ENCODE peak calls at places on chromosome 10, in seven cellular contexts. O is K562, N is HCT116, T is H1, R is SK-N-SH, P is HepG2, I is GM12878. V is an unnamed sample.

GRCh38 chr10:132234860-132235259 is 48.1 kb downstream of the DPYSL4 start:
- DNase-seq in O (no peak), N (no peak), T (no peak), R (no peak), P (no peak), I (no peak), V (no peak)

GRCh38 chr10:79422178-79422892 is 23.1 kb downstream of the ZCCHC24 start:
- DNase-seq in O (no peak), N (no peak), T (no peak), R (peak), P (no peak), I (no peak), V (no peak)

GRCh38 chr10:23070819-23071218 is 24.6 kb upstream of the MSRB2 start:
- DNase-seq in O (no peak), N (no peak), T (no peak), R (no peak), P (no peak), I (peak), V (no peak)

GRCh38 chr10:71312840-71313789 is 5.9 kb upstream of the SLC29A3 start:
- DNase-seq in O (no peak), N (no peak), T (no peak), R (no peak), P (no peak), I (no peak), V (no peak)

GRCh38 chr10:47412869-47413268 is 28.8 kb upstream of the ZNF488 start:
- DNase-seq in O (no peak), N (no peak), T (no peak), R (no peak), P (peak), I (no peak), V (no peak)

GRCh38 chr10:64174666-64175265 is 653.6 kb downstream of the REEP3 start:
- DNase-seq in O (no peak), N (no peak), T (no peak), R (no peak), P (no peak), I (no peak), V (no peak)

GRCh38 chr10:27745380-27745718 is 270 bp downstream of the MKX start:
- DNase-seq in O (no peak), N (no peak), T (no peak), R (peak), P (no peak), I (no peak), V (no peak)

GRCh38 chr10:115432188-115432819 is 339.1 kb downstream of the ATRNL1 start:
- DNase-seq in O (no peak), N (peak), T (no peak), R (peak), P (peak), I (no peak), V (peak)

GRCh38 chr10:5816170-5816569 is 2.9 kb upstream of the GDI2 start:
- DNase-seq in O (no peak), N (no peak), T (peak), R (no peak), P (no peak), I (peak), V (no peak)

GRCh38 chr10:110305767-110306451 is 1.2 kb upstream of the SMNDC1 start:
- DNase-seq in O (peak), N (peak), T (no peak), R (peak), P (peak), I (peak), V (no peak)

GRCh38 chr10:63583909-63584747 is 62.9 kb downstream of the REEP3 start:
- DNase-seq in O (no peak), N (no peak), T (no peak), R (no peak), P (no peak), I (no peak), V (no peak)

GRCh38 chr10:6729071-6729773 is 149.1 kb upstream of the PRKCQ start:
- DNase-seq in O (no peak), N (no peak), T (no peak), R (no peak), P (no peak), I (no peak), V (no peak)

GRCh38 chr10:132605390-132605789 is 67.8 kb downstream of the INPP5A start:
- DNase-seq in O (no peak), N (no peak), T (no peak), R (no peak), P (no peak), I (no peak), V (no peak)

GRCh38 chr10:48309711-48310226 is 3.3 kb downstream of the MAPK8 start:
- DNase-seq in O (no peak), N (peak), T (no peak), R (peak), P (peak), I (no peak), V (peak)

GRCh38 chr10:132397671-132398565 is 918 bp downstream of the PWWP2B start:
- DNase-seq in O (peak), N (no peak), T (no peak), R (peak), P (no peak), I (no peak), V (no peak)

GRCh38 chr10:78432582-78432981 is 398.9 kb downstream of the RPS24 start:
- DNase-seq in O (no peak), N (no peak), T (no peak), R (no peak), P (peak), I (no peak), V (no peak)

GRCh38 chr10:117248700-117249465 is 8.0 kb downstream of the SLC18A2 start:
- DNase-seq in O (no peak), N (no peak), T (no peak), R (peak), P (no peak), I (no peak), V (no peak)

GRCh38 chr10:128046934-128047251 is 79.3 kb downstream of the MKI67 start:
- DNase-seq in O (no peak), N (no peak), T (no peak), R (no peak), P (no peak), I (no peak), V (no peak)

GRCh38 chr10:128044961-128045832 is 81.0 kb downstream of the MKI67 start:
- DNase-seq in O (no peak), N (no peak), T (no peak), R (no peak), P (no peak), I (no peak), V (no peak)

GRCh38 chr10:128046156-128046933 is 79.9 kb downstream of the MKI67 start:
- DNase-seq in O (no peak), N (no peak), T (no peak), R (no peak), P (no peak), I (no peak), V (no peak)

GRCh38 chr10:128047337-128047736 is 78.9 kb downstream of the MKI67 start:
- DNase-seq in O (peak), N (peak), T (peak), R (no peak), P (no peak), I (peak), V (peak)

DNA sequence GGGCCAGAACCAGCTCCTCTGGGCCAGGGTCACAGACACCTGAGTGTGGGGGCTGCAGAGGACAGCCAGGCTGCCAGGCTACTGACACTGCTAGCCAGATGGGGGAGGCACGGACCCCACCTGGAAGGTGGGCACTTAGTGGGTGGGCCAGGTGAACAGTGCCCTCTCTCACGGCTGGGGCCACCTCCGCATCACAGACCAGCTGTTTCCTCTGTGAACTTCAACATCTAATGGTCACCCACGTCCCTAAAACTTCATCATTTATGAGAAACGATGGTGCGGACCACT is 80.4 kb downstream of the MKI67 start:
- DNase-seq in O (no peak), N (no peak), T (no peak), R (no peak), P (no peak), I (no peak), V (no peak)
- TF ChIP-seq JUND in O (no peak), N (no peak), T (no peak), R (no peak), P (no peak), I (no peak), V (no peak)

GRCh38 chr10:12543589-12543988 is 194.2 kb downstream of the CAMK1D start:
- DNase-seq in O (no peak), N (no peak), T (no peak), R (no peak), P (no peak), I (no peak), V (no peak)

GRCh38 chr10:12542271-12542670 is 192.9 kb downstream of the CAMK1D start:
- DNase-seq in O (no peak), N (no peak), T (no peak), R (no peak), P (no peak), I (no peak), V (no peak)

GRCh38 chr10:12550994-12551393 is 201.6 kb downstream of the CAMK1D start:
- DNase-seq in O (no peak), N (no peak), T (no peak), R (no peak), P (no peak), I (no peak), V (no peak)

GRCh38 chr10:12549297-12549696 is 199.9 kb downstream of the CAMK1D start:
- DNase-seq in O (no peak), N (peak), T (no peak), R (no peak), P (no peak), I (no peak), V (peak)

DNA sequence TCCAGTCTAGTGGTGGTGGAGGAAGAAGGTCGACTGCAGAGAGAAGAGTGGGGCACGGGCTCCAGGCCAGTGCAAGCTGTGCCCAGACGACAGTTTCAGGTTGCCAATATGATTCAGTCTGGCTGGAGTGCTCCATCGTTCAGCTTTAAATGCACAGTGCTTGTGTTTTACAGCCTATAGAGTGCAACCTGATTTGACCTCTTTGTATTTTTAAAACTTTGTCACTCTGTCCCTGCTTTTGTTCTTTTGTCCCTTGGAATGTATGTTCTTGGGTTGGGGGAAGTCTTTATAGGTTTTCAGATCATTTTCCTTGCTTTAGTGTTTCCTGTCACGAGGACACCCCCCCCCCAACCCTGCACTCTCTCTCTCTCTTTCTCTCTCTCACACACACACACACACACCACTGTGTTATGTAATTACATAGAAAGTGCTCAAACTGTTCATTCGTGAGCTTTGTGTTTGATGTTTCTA is 198.0 kb downstream of the CAMK1D start:
- DNase-seq in O (no peak), N (no peak), T (no peak), R (no peak), P (no peak), I (no peak), V (no peak)
- TF ChIP-seq JUND in O (no peak), N (no peak), T (no peak), R (no peak), P (no peak), I (no peak), V (no peak)

DNA sequence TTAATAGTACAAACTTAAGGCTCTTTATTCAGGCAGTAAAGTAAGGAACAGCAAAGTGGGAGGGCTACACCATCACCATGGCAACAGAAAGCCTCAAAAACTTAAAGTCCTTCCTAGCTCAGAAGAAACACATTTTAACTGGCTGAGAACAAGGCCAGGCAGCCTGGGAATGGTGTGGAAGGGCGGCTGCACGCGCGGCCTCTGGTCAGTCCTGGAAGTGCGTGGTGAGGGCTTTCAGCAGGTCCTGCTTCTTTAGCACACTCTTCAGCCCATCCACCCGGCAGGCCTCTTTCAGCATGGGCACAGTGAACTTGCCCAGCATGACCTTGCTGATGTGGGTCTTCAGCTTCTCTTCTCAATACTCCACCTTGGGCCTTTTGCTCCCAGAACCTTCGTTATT is 133.0 kb downstream of the CYP26A1 start:
- DNase-seq in O (no peak), N (no peak), T (no peak), R (no peak), P (no peak), I (no peak), V (no peak)
- TF ChIP-seq JUND in O (no peak), N (no peak), T (no peak), R (no peak), P (no peak), I (no peak), V (no peak)

DNA sequence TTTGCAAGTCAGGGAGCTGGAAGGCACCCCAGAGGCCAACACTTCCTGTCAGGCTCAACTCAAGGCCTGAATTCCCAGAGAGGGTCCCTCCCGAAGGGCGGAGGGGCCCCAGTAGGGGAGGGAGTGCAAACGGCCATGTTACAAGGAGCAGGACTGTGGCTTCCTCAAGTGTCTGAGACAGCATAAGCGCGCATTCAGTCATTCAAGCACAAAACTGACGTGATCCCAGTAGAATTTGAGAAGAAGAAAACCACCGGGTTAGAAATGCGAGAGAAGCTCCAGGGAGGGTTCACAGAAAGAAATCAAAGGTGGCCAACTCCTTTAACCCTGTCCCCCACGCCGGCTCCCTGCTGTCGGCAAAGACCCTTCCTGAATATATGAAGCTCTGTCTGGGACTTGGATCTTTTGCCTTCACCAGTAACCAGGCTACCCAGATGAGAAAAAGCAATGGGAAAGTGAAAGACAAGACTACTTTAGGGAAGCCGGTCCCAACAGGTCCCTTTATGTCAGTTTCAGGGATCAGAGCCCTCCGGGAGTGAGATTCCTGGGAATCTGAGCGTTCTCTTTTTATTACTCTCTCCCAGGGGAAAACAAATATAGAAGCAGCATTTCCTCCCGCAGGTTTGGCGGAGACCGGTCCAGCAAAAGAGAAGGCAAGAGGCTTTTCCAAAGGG is 1.3 kb downstream of the AFAP1L2 start:
- DNase-seq in O (no peak), N (no peak), T (no peak), R (no peak), P (no peak), I (no peak), V (no peak)
- TF ChIP-seq JUND in O (no peak), N (no peak), T (no peak), R (no peak), P (no peak), I (no peak), V (no peak)

GRCh38 chr10:125124114-125124486 is 36.3 kb downstream of the CTBP2 start:
- DNase-seq in O (no peak), N (no peak), T (no peak), R (no peak), P (no peak), I (no peak), V (no peak)

GRCh38 chr10:125127110-125127509 is 33.3 kb downstream of the CTBP2 start:
- DNase-seq in O (no peak), N (no peak), T (no peak), R (no peak), P (no peak), I (no peak), V (no peak)

GRCh38 chr10:125125951-125126735 is 34.2 kb downstream of the CTBP2 start:
- DNase-seq in O (no peak), N (no peak), T (no peak), R (no peak), P (no peak), I (no peak), V (no peak)

GRCh38 chr10:125123363-125124113 is 36.8 kb downstream of the CTBP2 start:
- DNase-seq in O (no peak), N (peak), T (no peak), R (no peak), P (no peak), I (no peak), V (no peak)

GRCh38 chr10:125124907-125125306 is 35.5 kb downstream of the CTBP2 start:
- DNase-seq in O (no peak), N (no peak), T (no peak), R (peak), P (no peak), I (no peak), V (no peak)
- TF ChIP-seq JUND in O (no peak), N (no peak), T (no peak), R (no peak), P (no peak), I (no peak), V (no peak)

GRCh38 chr10:856405-857157 is 74.9 kb downstream of the LARP4B start:
- DNase-seq in O (no peak), N (no peak), T (no peak), R (no peak), P (no peak), I (no peak), V (no peak)

GRCh38 chr10:865257-865656 is 66.2 kb downstream of the LARP4B start:
- DNase-seq in O (no peak), N (no peak), T (peak), R (no peak), P (no peak), I (no peak), V (peak)

GRCh38 chr10:855079-855478 is 76.4 kb downstream of the LARP4B start:
- DNase-seq in O (no peak), N (no peak), T (no peak), R (no peak), P (no peak), I (no peak), V (no peak)

GRCh38 chr10:855671-856070 is 75.8 kb downstream of the LARP4B start:
- DNase-seq in O (no peak), N (no peak), T (no peak), R (no peak), P (no peak), I (no peak), V (no peak)

GRCh38 chr10:860519-860918 is 71.0 kb downstream of the LARP4B start:
- DNase-seq in O (no peak), N (no peak), T (no peak), R (no peak), P (no peak), I (no peak), V (no peak)
- TF ChIP-seq JUND in O (no peak), N (no peak), T (no peak), R (no peak), P (no peak), I (no peak), V (no peak)

GRCh38 chr10:108788891-108789290 is 1134.4 kb downstream of the XPNPEP1 start:
- DNase-seq in O (no peak), N (no peak), T (no peak), R (no peak), P (no peak), I (no peak), V (no peak)
- TF ChIP-seq JUND in O (no peak), N (no peak), T (no peak), R (no peak), P (no peak), I (no peak), V (no peak)

GRCh38 chr10:112402917-112403316 is 29.0 kb downstream of the ACSL5 start:
- DNase-seq in O (no peak), N (no peak), T (no peak), R (no peak), P (no peak), I (no peak), V (no peak)
- TF ChIP-seq JUND in O (no peak), N (no peak), T (no peak), R (no peak), P (no peak), I (no peak), V (no peak)

GRCh38 chr10:73974309-73974946 is 23.5 kb upstream of the VCL start:
- DNase-seq in O (no peak), N (no peak), T (no peak), R (no peak), P (no peak), I (no peak), V (no peak)
- TF ChIP-seq JUND in O (no peak), N (no peak), T (no peak), R (no peak), P (no peak), I (no peak), V (no peak)